ENCODE peak calls at places on chromosomes 16 and 17, in four cellular contexts. R is stomach; F is GM03348; K is effector CD4-positive, alpha-beta T cell. C is an unnamed sample.
A peak's percentile ranks its signal among the peaks of the same experiment; 100 is the strongest.

GRCh38 chr17:37824534-37825485 is 80.0 kb upstream of the HNF1B start:
- DNase-seq in R (no peak), F (peak; percentile 91), K (no peak), C (no peak)

GRCh38 chr17:75144816-75145511 is 9.3 kb downstream of the JPT1 start:
- DNase-seq in R (no peak), F (no peak), K (no peak), C (no peak)

GRCh38 chr17:37317867-37318266 is 57.9 kb upstream of the C17orf78 start:
- DNase-seq in R (no peak), F (no peak), K (no peak), C (no peak)

GRCh38 chr16:23979426-23979825 is 143.6 kb downstream of the PRKCB start:
- DNase-seq in R (no peak), F (no peak), K (no peak), C (no peak)

GRCh38 chr17:73974536-73974935 is 228.9 kb upstream of the RPL38 start:
- DNase-seq in R (no peak), F (no peak), K (no peak), C (no peak)

GRCh38 chr17:82338858-82339633 is 5.5 kb upstream of the SECTM1 start:
- DNase-seq in R (peak; percentile 55), F (peak; percentile 88), K (no peak), C (peak; percentile 72)

GRCh38 chr16:25256821-25257503 is 683 bp downstream of the ZKSCAN2 start:
- DNase-seq in R (no peak), F (peak; percentile 19), K (no peak), C (no peak)

GRCh38 chr17:68776451-68776850 is 175.3 kb upstream of the FAM20A start:
- DNase-seq in R (no peak), F (no peak), K (no peak), C (no peak)

GRCh38 chr17:35467824-35468223 is 19.3 kb upstream of the SLFN13 start:
- DNase-seq in R (no peak), F (no peak), K (no peak), C (no peak)

GRCh38 chr16:86668136-86668535 is 89.8 kb downstream of the FOXL1 start:
- DNase-seq in R (no peak), F (no peak), K (no peak), C (no peak)

GRCh38 chr17:18321309-18321708 is 6.2 kb downstream of the SMCR8 start:
- DNase-seq in R (no peak), F (peak; percentile 58), K (no peak), C (no peak)

GRCh38 chr16:17658881-17659280 is 188.1 kb upstream of the XYLT1 start:
- DNase-seq in R (no peak), F (no peak), K (no peak), C (no peak)

GRCh38 chr16:23131841-23132576 is 17.2 kb downstream of the USP31 start:
- DNase-seq in R (no peak), F (no peak), K (no peak), C (no peak)

GRCh38 chr17:1644493-1645206 is 882 bp downstream of the SCARF1 start:
- DNase-seq in R (no peak), F (no peak), K (no peak), C (no peak)

GRCh38 chr16:53848950-53849349 is 145.0 kb downstream of the FTO start:
- DNase-seq in R (no peak), F (no peak), K (no peak), C (no peak)